ENCODE peak calls at places on chromosomes 1 and 21, in seven cellular contexts. V is progenitor cell of endocrine pancreas; I is CD8-positive, alpha-beta T cell; Y is HFFc6; X is mesothelial cell of epicardium; R is omental fat pad; P is endothelial cell of umbilical vein. A is an unnamed sample.

GRCh38 chr1:154483941-154484803 is 17.8 kb upstream of the TDRD10 start:
- DNase-seq in V (no peak), I (no peak), Y (peak), X (no peak), R (peak), P (peak), A (peak)

GRCh38 chr1:24416666-24417391 is 1.2 kb downstream of the NIPAL3 start:
- DNase-seq in V (no peak), I (peak), Y (peak), X (no peak), R (no peak), P (no peak), A (peak)

GRCh38 chr1:174413632-174414031 is 34.1 kb upstream of the GPR52 start:
- DNase-seq in V (no peak), I (no peak), Y (no peak), X (no peak), R (no peak), P (no peak), A (no peak)

GRCh38 chr1:212478467-212479025 is 45.8 kb downstream of the NENF start:
- DNase-seq in V (no peak), I (no peak), Y (no peak), X (no peak), R (no peak), P (no peak), A (no peak)

GRCh38 chr21:42187976-42188653 is 30.8 kb upstream of the ABCG1 start:
- DNase-seq in V (no peak), I (peak), Y (no peak), X (no peak), R (no peak), P (no peak), A (peak)

GRCh38 chr1:53274541-53275185 is 36.3 kb upstream of the MAGOH start:
- DNase-seq in V (no peak), I (no peak), Y (no peak), X (no peak), R (no peak), P (no peak), A (no peak)

GRCh38 chr1:150152772-150153461 is 3.2 kb downstream of the PLEKHO1 start:
- DNase-seq in V (no peak), I (no peak), Y (peak), X (no peak), R (no peak), P (peak), A (no peak)

GRCh38 chr1:204584699-204585372 is 68.6 kb downstream of the MDM4 start:
- DNase-seq in V (no peak), I (peak), Y (no peak), X (no peak), R (no peak), P (no peak), A (no peak)

GRCh38 chr21:44013380-44014088 is 1.4 kb downstream of the TRAPPC10 start:
- DNase-seq in V (no peak), I (peak), Y (no peak), X (no peak), R (no peak), P (peak), A (peak)

GRCh38 chr1:226603030-226603960 is 54.7 kb downstream of the STUM start:
- DNase-seq in V (no peak), I (no peak), Y (no peak), X (no peak), R (no peak), P (peak), A (no peak)

GRCh38 chr1:34742667-34743270 is 12.1 kb upstream of the GJB5 start:
- DNase-seq in V (peak), I (peak), Y (peak), X (peak), R (peak), P (peak), A (peak)

GRCh38 chr1:52867060-52867845 is 24.7 kb downstream of the ZYG11A start:
- DNase-seq in V (no peak), I (no peak), Y (no peak), X (no peak), R (no peak), P (no peak), A (no peak)

GRCh38 chr1:9615316-9616063 is 26.8 kb downstream of the TMEM201 start:
- DNase-seq in V (no peak), I (peak), Y (peak), X (no peak), R (no peak), P (peak), A (peak)

GRCh38 chr1:227753999-227754764 is 18.9 kb downstream of the SNAP47 start:
- DNase-seq in V (no peak), I (no peak), Y (peak), X (no peak), R (no peak), P (no peak), A (no peak)

GRCh38 chr1:47995306-47996050 is 1.7 kb downstream of the TRABD2B start:
- DNase-seq in V (no peak), I (no peak), Y (no peak), X (no peak), R (no peak), P (no peak), A (no peak)

GRCh38 chr1:154213274-154213673 is 7.1 kb upstream of the CFAP141 start:
- DNase-seq in V (no peak), I (no peak), Y (peak), X (no peak), R (no peak), P (no peak), A (no peak)

GRCh38 chr1:180310095-180310494 is 80.0 kb downstream of the LHX4 start:
- DNase-seq in V (no peak), I (no peak), Y (peak), X (no peak), R (no peak), P (no peak), A (peak)

GRCh38 chr1:186139706-186140105 is 235.3 kb downstream of the TPR start:
- DNase-seq in V (no peak), I (no peak), Y (peak), X (no peak), R (no peak), P (no peak), A (no peak)

GRCh38 chr1:153945131-153945794 is 1.3 kb downstream of the DENND4B start:
- DNase-seq in V (no peak), I (peak), Y (peak), X (no peak), R (no peak), P (peak), A (peak)

GRCh38 chr1:76068542-76068941 is 6.0 kb upstream of the ST6GALNAC3 start:
- DNase-seq in V (no peak), I (no peak), Y (peak), X (no peak), R (no peak), P (peak), A (no peak)

GRCh38 chr1:180515364-180515763 is 13.0 kb upstream of the ACBD6 start:
- DNase-seq in V (no peak), I (no peak), Y (no peak), X (no peak), R (no peak), P (no peak), A (no peak)

GRCh38 chr1:47569681-47570470 is 132.0 kb downstream of the FOXD2 start:
- DNase-seq in V (no peak), I (no peak), Y (peak), X (no peak), R (no peak), P (peak), A (peak)

GRCh38 chr1:179126338-179127060 is 44.6 kb downstream of the TOR3A start:
- DNase-seq in V (no peak), I (no peak), Y (no peak), X (no peak), R (no peak), P (peak), A (no peak)

GRCh38 chr21:33360871-33361602 is 36.3 kb downstream of the IFNAR1 start:
- DNase-seq in V (peak), I (peak), Y (peak), X (peak), R (peak), P (peak), A (peak)

GRCh38 chr1:34113887-34114286 is 51.1 kb downstream of the CSMD2 start:
- DNase-seq in V (no peak), I (no peak), Y (peak), X (no peak), R (no peak), P (no peak), A (peak)

GRCh38 chr1:103191327-103191726 is 83.0 kb upstream of the COL11A1 start:
- DNase-seq in V (no peak), I (no peak), Y (peak), X (no peak), R (no peak), P (no peak), A (no peak)

GRCh38 chr1:203124546-203125317 is 2.8 kb upstream of the ADORA1 start:
- DNase-seq in V (no peak), I (no peak), Y (no peak), X (no peak), R (no peak), P (no peak), A (no peak)

GRCh38 chr1:18256318-18257235 is 149.0 kb downstream of the IGSF21 start:
- DNase-seq in V (peak), I (peak), Y (no peak), X (peak), R (no peak), P (no peak), A (peak)

GRCh38 chr1:185789846-185790735 is 55.9 kb downstream of the HMCN1 start:
- DNase-seq in V (no peak), I (no peak), Y (peak), X (no peak), R (no peak), P (peak), A (no peak)

GRCh38 chr21:26782754-26783153 is 62.5 kb downstream of the ADAMTS1 start:
- DNase-seq in V (no peak), I (no peak), Y (no peak), X (no peak), R (no peak), P (no peak), A (no peak)

GRCh38 chr1:225835752-225836151 is 25.8 kb downstream of the EPHX1 start:
- DNase-seq in V (no peak), I (no peak), Y (no peak), X (no peak), R (peak), P (no peak), A (no peak)

GRCh38 chr1:200973937-200974657 is 49.4 kb downstream of the KIF21B start:
- DNase-seq in V (no peak), I (no peak), Y (no peak), X (no peak), R (no peak), P (no peak), A (no peak)
- TF ChIP-seq CTCF in V (no peak), I (no peak), Y (no peak), X (no peak), R (no peak), P (no peak), A (no peak)

DNA sequence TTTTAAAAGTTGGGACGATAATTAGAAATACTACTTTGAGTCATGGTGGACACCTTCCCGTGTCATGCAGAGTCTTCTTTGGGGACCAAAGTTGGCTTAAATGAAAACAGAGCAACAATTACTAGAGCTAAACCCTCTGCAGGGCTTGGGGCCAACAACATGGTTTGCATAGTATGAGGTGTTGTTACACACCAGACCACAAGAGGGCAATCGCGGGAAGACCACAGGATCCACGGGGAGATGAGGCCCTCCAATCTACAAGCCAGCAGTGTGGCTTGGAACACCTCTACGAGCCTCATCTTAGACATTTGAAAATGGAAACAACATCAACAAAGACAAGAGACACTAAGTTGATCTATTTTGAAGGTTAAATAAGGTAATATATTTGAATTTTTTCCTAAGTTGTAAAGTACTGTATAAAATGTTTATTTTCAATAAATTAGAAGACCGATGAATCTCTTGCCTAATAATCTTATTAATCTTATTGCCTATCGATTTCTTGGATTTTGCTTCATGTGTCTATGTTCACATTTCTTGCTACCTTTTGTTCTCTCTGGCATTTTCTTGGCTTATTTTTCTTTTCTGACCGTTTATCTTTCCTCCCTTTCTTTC is 8.2 kb upstream of the SMCP start:
- DNase-seq in V (peak), I (peak), Y (peak), X (peak), R (peak), P (peak), A (peak)
- TF ChIP-seq CTCF in V (peak), I (peak), Y (peak), X (peak), R (no peak), P (peak), A (peak)

GRCh38 chr1:40174788-40175187 is 13.6 kb downstream of the RLF start:
- DNase-seq in V (no peak), I (no peak), Y (no peak), X (no peak), R (no peak), P (no peak), A (no peak)
- TF ChIP-seq CTCF in V (no peak), I (no peak), Y (no peak), X (no peak), R (no peak), P (no peak), A (no peak)

DNA sequence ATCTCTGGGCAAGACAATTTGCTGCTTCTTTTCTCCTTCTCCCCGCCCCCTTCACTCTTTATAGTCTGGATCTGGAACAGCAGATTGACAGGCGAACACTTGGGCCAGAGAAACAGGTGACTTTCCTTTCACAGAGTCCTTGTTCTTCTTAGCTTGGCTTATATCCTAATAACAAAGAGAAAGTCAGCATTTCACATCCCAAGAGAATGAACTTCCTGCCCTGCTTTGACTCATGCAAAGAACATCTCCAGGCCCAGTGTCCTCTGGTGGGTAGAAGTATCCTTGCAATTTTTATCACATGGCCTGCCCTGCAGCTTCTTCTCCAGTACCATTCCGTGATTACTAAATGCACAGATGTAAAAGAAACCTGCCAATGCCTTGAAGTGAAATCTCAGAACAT is 764.4 kb downstream of the ADGRL2 start:
- DNase-seq in V (no peak), I (no peak), Y (peak), X (no peak), R (no peak), P (no peak), A (no peak)
- TF ChIP-seq CTCF in V (no peak), I (no peak), Y (no peak), X (no peak), R (no peak), P (peak), A (no peak)

GRCh38 chr1:43991200-43991475 is 261 bp upstream of the CCDC24 start:
- DNase-seq in V (no peak), I (no peak), Y (no peak), X (no peak), R (no peak), P (no peak), A (no peak)

GRCh38 chr1:43993206-43993914 is 2.0 kb downstream of the CCDC24 start:
- DNase-seq in V (no peak), I (no peak), Y (no peak), X (no peak), R (no peak), P (no peak), A (no peak)

GRCh38 chr1:43991476-43992231 is at the start of gene CCDC24:
- DNase-seq in V (peak), I (peak), Y (peak), X (peak), R (peak), P (peak), A (peak)

GRCh38 chr1:43992232-43992995 is 1.0 kb downstream of the CCDC24 start:
- DNase-seq in V (no peak), I (no peak), Y (no peak), X (no peak), R (no peak), P (no peak), A (no peak)

GRCh38 chr1:43990271-43991199 is 864 bp upstream of the CCDC24 start:
- DNase-seq in V (no peak), I (no peak), Y (no peak), X (no peak), R (no peak), P (no peak), A (no peak)
- TF ChIP-seq CTCF in V (no peak), I (no peak), Y (peak), X (no peak), R (no peak), P (no peak), A (peak)

GRCh38 chr1:206882555-206882954 is 14.7 kb upstream of the IL24 start:
- DNase-seq in V (no peak), I (no peak), Y (no peak), X (no peak), R (no peak), P (no peak), A (no peak)
- TF ChIP-seq CTCF in V (peak), I (no peak), Y (peak), X (peak), R (no peak), P (no peak), A (no peak)

GRCh38 chr1:161091093-161091492 is 1.7 kb upstream of the NECTIN4 start:
- DNase-seq in V (no peak), I (no peak), Y (no peak), X (no peak), R (no peak), P (no peak), A (no peak)

GRCh38 chr1:161090617-161091016 is 1.3 kb upstream of the NECTIN4 start:
- DNase-seq in V (no peak), I (no peak), Y (no peak), X (no peak), R (no peak), P (no peak), A (no peak)

GRCh38 chr1:161094481-161094880 is 3.7 kb upstream of the KLHDC9 start:
- DNase-seq in V (no peak), I (no peak), Y (no peak), X (no peak), R (no peak), P (no peak), A (no peak)

GRCh38 chr1:161091796-161092507 is 2.6 kb upstream of the NECTIN4 start:
- DNase-seq in V (no peak), I (no peak), Y (no peak), X (no peak), R (no peak), P (no peak), A (no peak)

DNA sequence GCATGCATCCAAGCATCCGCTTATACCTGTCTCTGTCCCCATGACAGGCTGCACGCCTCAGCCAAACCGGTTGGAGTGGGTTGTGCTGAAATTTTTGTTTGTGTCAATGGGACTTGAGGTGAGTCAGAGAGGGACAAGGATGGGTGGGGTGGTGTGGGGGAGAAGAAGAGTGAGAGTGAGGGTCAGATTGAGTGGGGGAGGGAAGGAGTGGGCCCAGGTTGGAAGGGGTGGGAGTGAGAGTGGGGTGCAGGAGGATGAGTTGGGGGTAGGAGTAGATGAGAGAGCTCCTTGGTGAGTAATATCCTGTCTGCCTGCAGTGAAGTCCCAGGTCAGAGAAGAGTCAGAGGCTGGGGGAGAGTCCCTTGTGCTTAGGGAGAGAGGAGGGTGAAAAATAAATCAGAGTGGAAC is 3.3 kb upstream of the NECTIN4 start:
- DNase-seq in V (no peak), I (no peak), Y (no peak), X (no peak), R (no peak), P (no peak), A (peak)
- TF ChIP-seq CTCF in V (no peak), I (no peak), Y (no peak), X (no peak), R (no peak), P (no peak), A (no peak)

GRCh38 chr1:240888039-240888786 is 276.3 kb upstream of the GREM2 start:
- DNase-seq in V (peak), I (no peak), Y (no peak), X (peak), R (no peak), P (peak), A (peak)

GRCh38 chr1:240883490-240883889 is 271.5 kb upstream of the GREM2 start:
- DNase-seq in V (no peak), I (no peak), Y (no peak), X (no peak), R (no peak), P (no peak), A (no peak)

GRCh38 chr1:240888787-240889048 is 276.8 kb upstream of the GREM2 start:
- DNase-seq in V (no peak), I (no peak), Y (no peak), X (no peak), R (no peak), P (no peak), A (no peak)
- TF ChIP-seq CTCF in V (no peak), I (no peak), Y (no peak), X (no peak), R (no peak), P (no peak), A (no peak)